ENCODE peak calls at places on chromosomes 7 and 10, in six cellular contexts. E is iPS-NIHi11, C is neuronal stem cell, W is iPS DF 6.9, Q is T-cell, B is MCF 10A. V is an unnamed sample.
A peak's percentile ranks its signal among the peaks of the same experiment; 100 is the strongest.

GRCh38 chr10:97921581-97922377 is 72.1 kb downstream of the GOLGA7B start:
- DNase-seq in E (no peak), C (no peak), W (no peak), Q (no peak), B (peak; percentile 26), V (no peak)

GRCh38 chr7:79506481-79506880 is 53.0 kb upstream of the MAGI2 start:
- DNase-seq in E (peak; percentile 8), C (peak; percentile 17), W (no peak), Q (no peak), B (no peak), V (no peak)

GRCh38 chr7:129843365-129843898 is 109.3 kb downstream of the UBE2H start:
- DNase-seq in E (peak; percentile 55), C (no peak), W (peak; percentile 80), Q (no peak), B (no peak), V (no peak)

GRCh38 chr10:123148414-123149161 is 652 bp downstream of the HMX2 start:
- DNase-seq in E (no peak), C (peak; percentile 23), W (no peak), Q (no peak), B (no peak), V (no peak)

GRCh38 chr10:42594246-42594650 is 44.1 kb downstream of the ZNF33B start:
- DNase-seq in E (no peak), C (no peak), W (no peak), Q (no peak), B (peak; percentile 65), V (no peak)

GRCh38 chr7:43577485-43577951 is 5.4 kb upstream of the STK17A start:
- DNase-seq in E (no peak), C (no peak), W (peak; percentile 29), Q (no peak), B (peak; percentile 63), V (peak; percentile 10)

GRCh38 chr10:96588601-96589419 is 2.0 kb upstream of the TM9SF3 start:
- DNase-seq in E (no peak), C (no peak), W (no peak), Q (no peak), B (no peak), V (no peak)

GRCh38 chr10:78894089-78894840 is 174.5 kb upstream of the ZMIZ1 start:
- DNase-seq in E (no peak), C (no peak), W (no peak), Q (no peak), B (no peak), V (no peak)

GRCh38 chr7:127629268-127629854 is 11.4 kb upstream of the PAX4 start:
- DNase-seq in E (peak; percentile 84), C (no peak), W (no peak), Q (no peak), B (peak; percentile 35), V (peak; percentile 6)

GRCh38 chr7:1257863-1258262 is 25.2 kb downstream of the UNCX start:
- DNase-seq in E (no peak), C (no peak), W (no peak), Q (no peak), B (no peak), V (no peak)

GRCh38 chr7:31251441-31251840 is 89.1 kb downstream of the NEUROD6 start:
- DNase-seq in E (peak; percentile 33), C (no peak), W (no peak), Q (no peak), B (peak; percentile 32), V (no peak)

GRCh38 chr7:92835851-92836488 is 403 bp downstream of the CDK6 start:
- DNase-seq in E (no peak), C (no peak), W (no peak), Q (peak; percentile 22), B (peak; percentile 39), V (no peak)

GRCh38 chr10:71429304-71429703 is 32.6 kb downstream of the CDH23 start:
- DNase-seq in E (no peak), C (no peak), W (no peak), Q (no peak), B (no peak), V (no peak)